ENCODE peak calls at places on chromosomes 13 and 19, in six cellular contexts. B is ovary, L is mucosa of descending colon, D is endodermal cell, N is pancreas, K is body of pancreas. U is an unnamed sample.

GRCh38 chr19:53977991-53978731 is 13.3 kb upstream of the CACNG6 start:
- DNase-seq in L (no peak), D (peak; percentile 98), B (no peak), N (peak; percentile 37), K (no peak), U (peak; percentile 50)

GRCh38 chr19:7476941-7477494 is 11.8 kb downstream of the PEX11G start:
- DNase-seq in N (no peak), L (no peak), D (no peak), B (no peak), K (no peak), U (no peak)

GRCh38 chr13:72562686-72563085 is 164.7 kb downstream of the MZT1 start:
- DNase-seq in K (no peak), D (no peak), B (no peak), L (no peak), N (no peak), U (no peak)

GRCh38 chr19:43872547-43873336 is 45.6 kb downstream of the ZNF283 start:
- DNase-seq in D (no peak), N (no peak), L (no peak), K (no peak), B (no peak), U (no peak)

GRCh38 chr13:26855071-26855470 is 94.5 kb upstream of the GPR12 start:
- DNase-seq in L (no peak), N (no peak), B (no peak), D (no peak), K (no peak), U (no peak)

GRCh38 chr19:2168619-2169424 is 5.1 kb downstream of the DOT1L start:
- DNase-seq in K (peak; percentile 97), N (peak; percentile 98), B (peak; percentile 91), D (peak; percentile 70), L (peak; percentile 97), U (peak; percentile 97)

GRCh38 chr19:17777840-17778620 is 16.9 kb upstream of the B3GNT3 start:
- DNase-seq in L (peak; percentile 91), N (peak; percentile 55), D (peak; percentile 99), K (peak; percentile 29), B (peak; percentile 48), U (peak; percentile 50)

GRCh38 chr13:25171517-25172302 is at the start of gene AMER2:
- DNase-seq in L (no peak), N (peak; percentile 71), D (peak; percentile 68), B (no peak), K (peak; percentile 51), U (peak; percentile 20)

GRCh38 chr13:100096526-100096925 is 7.6 kb downstream of the PCCA start:
- DNase-seq in D (no peak), K (no peak), B (no peak), N (no peak), L (no peak), U (no peak)

GRCh38 chr13:40438999-40439797 is 227.2 kb downstream of the FOXO1 start:
- DNase-seq in L (no peak), K (peak; percentile 43), D (no peak), B (peak; percentile 36), N (no peak), U (no peak)

GRCh38 chr13:59356607-59357006 is 807.1 kb downstream of the DIAPH3 start:
- DNase-seq in N (peak; percentile 83), L (no peak), D (no peak), B (peak; percentile 8), K (peak; percentile 84), U (peak; percentile 89)

GRCh38 chr13:21319869-21320641 is 139.0 kb downstream of the ZDHHC20 start:
- DNase-seq in D (no peak), K (no peak), N (no peak), L (no peak), B (no peak), U (no peak)

GRCh38 chr19:55642153-55643002 is 1.1 kb upstream of the ZNF581 start:
- DNase-seq in K (no peak), N (peak; percentile 59), L (peak; percentile 73), D (peak; percentile 69), B (peak; percentile 39), U (no peak)

GRCh38 chr13:26977541-26977940 is 194.1 kb downstream of the USP12 start:
- DNase-seq in L (no peak), D (no peak), B (no peak), N (no peak), K (no peak), U (no peak)

GRCh38 chr13:33262069-33262487 is 23.5 kb downstream of the STARD13 start:
- DNase-seq in L (peak; percentile 56), N (no peak), B (no peak), D (peak; percentile 89), K (no peak), U (no peak)

GRCh38 chr19:46944123-46944718 is 75.4 kb upstream of the NPAS1 start:
- DNase-seq in K (no peak), N (no peak), D (no peak), L (no peak), B (no peak), U (no peak)

DNA sequence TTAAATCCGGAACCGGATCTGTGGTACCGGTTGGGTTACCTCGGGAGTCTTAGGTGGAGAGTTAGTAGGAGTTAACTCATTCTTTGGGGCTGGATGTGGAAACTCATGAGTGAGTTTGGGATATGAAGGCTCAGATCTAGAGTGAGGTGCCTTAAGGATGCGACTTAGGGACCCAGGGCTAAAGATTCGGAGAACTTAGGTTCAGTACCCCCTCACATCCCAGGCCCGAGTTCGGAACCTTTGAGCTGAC is 317 bp downstream of the ACTMAP start:
- DNase-seq in L (no peak), N (no peak), K (no peak), D (no peak), B (no peak), U (no peak)
- TF ChIP-seq CTCF in L (no peak), N (no peak), K (no peak), D (no peak), B (no peak), U (no peak)

DNA sequence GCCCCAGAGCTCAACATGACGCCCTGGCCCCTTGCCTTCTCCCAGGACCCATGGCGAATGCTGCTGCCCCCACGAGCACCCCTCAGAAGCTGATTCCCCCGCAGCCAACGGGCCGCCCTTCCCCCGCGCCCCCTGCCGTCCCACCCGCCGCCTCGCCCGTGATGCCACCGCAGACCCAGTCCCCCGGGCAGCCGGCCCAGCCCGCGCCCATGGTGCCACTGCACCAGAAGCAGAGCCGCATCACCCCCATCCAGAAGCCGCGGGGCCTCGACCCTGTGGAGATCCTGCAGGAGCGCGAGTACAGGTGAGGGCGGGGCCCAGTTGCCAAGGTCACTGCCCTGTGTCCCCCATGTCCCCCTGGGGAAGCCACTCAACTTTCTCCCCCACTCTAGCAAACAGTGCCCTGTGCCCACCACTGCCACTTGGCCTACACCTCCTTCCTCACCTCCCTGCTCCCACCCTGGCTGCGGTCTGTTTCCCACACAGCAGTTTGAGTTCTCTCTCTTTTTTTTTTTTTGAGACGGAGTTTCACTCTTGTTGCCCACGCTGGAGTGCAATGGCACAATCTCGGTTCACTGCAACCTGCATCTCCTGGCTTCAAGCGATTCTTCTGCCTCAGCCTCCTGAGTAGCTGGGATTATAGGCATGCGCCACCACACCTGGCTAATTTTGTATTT is 26.9 kb downstream of the SMARCA4 start:
- DNase-seq in B (no peak), K (no peak), D (no peak), L (no peak), N (no peak), U (no peak)
- H3K36me3 ChIP-seq in B (peaks cover 2% of the 10 kb centered on the region), K (no peaks in the 10 kb centered on the region), D (peaks cover 80% of the 10 kb centered on the region), L (peaks cover 8% of the 10 kb centered on the region), N (peaks cover 12% of the 10 kb centered on the region), U (peaks cover 89% of the 10 kb centered on the region)

DNA sequence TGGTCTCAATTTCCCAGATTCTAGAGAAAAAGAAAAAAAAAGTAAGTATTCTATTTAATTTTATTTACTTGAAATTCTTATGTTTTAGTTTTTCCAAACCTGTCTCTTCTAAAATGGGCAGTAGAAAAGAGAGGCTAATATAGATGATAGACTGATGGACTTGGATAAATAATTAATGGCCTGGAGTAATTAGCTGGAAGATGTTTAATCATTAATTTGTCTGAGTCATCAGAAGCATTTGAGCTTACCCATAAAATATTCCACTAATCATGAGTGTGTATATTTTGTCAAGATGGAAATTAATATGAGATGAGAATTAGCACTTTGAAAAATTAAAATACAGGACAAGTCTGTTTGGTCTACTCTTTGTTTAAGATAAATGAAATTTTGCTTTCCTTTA is 212.1 kb upstream of the MIR17HG start:
- DNase-seq in N (no peak), L (no peak), K (no peak), D (no peak), B (no peak), U (no peak)
- H3K4me1 ChIP-seq in N (no peaks in the 10 kb centered on the region), L (no peaks in the 10 kb centered on the region), K (no peaks in the 10 kb centered on the region), D (peaks cover 7% of the 10 kb centered on the region), B (no peaks in the 10 kb centered on the region), U (no peaks in the 10 kb centered on the region)

DNA sequence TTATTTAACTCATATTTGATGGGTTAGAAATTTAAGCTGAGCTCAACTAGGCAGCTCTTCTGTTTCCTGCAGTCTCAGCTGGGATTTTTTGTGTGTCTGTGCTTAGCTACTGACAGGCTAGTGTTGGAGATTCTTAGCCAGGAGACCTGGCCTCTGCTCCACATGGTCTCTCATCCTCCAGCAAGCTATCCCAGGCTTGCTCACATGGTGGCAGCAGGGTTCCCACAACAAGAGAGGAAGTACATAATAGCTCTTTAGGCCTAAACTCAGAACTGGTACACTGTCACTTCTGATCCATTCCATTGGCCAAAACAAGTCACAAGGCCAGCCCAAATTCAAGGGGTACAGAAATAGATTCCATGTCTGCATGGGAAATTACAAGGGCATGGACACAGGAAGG is 406.2 kb downstream of the SUCLA2 start:
- DNase-seq in B (no peak), K (no peak), D (peak; percentile 83), N (no peak), L (no peak), U (no peak)
- TF ChIP-seq CTCF in B (no peak), K (no peak), D (peak; percentile 62), N (no peak), L (no peak), U (no peak)

DNA sequence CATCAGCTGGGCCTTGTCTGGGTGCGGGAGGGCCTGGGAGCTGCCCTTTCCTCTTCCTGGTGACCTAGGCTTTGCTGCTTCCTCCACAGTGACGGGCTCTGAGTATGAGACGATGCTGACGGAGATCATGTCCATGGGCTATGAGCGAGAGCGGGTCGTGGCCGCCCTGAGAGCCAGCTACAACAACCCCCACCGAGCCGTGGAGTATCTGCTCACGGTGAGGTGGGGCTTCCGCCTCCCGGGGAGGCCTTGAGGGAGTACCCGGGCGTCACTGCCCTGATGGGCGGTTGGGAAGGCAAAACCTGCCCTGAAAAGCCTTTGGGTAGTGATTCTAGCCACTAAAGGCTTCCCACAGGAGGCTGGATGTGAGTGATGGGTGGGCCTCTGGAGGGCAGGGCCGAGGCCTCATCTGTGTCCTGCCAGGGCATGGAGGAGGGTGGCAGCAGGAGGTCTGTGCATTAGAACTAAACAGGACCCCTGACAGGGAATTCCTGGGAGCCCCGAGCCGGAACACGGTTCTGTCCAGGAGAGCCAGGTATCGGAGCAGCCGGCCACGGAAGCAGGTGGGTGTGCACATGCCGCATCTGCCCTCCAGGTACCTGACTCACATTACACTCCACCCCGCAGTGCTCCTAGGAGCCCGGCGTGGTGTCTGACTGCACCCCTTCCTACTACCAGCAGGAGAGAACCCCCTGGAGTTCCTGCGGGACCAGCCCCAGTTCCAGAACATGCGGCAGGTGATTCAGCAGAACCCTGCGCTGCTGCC is 3.1 kb downstream of the RAD23A start:
- DNase-seq in B (no peak), N (no peak), D (no peak), L (no peak), K (no peak), U (no peak)
- H3K36me3 ChIP-seq in B (no peaks in the 10 kb centered on the region), N (peaks cover 34% of the 10 kb centered on the region), D (peaks cover 58% of the 10 kb centered on the region), L (peaks cover 8% of the 10 kb centered on the region), K (peaks cover 8% of the 10 kb centered on the region), U (peaks cover 78% of the 10 kb centered on the region)

U was measured in left ventricle myocardium inferior.